ENCODE peak calls at places on chromosomes 4 and X, in six cellular contexts. W is ovary, H is HCT116, A is hepatocyte, D is K562, C is WERI-Rb-1. N is an unnamed sample.
A peak's percentile ranks its signal among the peaks of the same experiment; 100 is the strongest.

GRCh38 chr4:140633154-140633553 is 64.4 kb upstream of the UCP1 start:
- DNase-seq in W (no peak), H (no peak), A (no peak), D (no peak), C (no peak), N (no peak)

GRCh38 chr4:55534306-55534705 is 12.4 kb downstream of the CLOCK start:
- DNase-seq in W (no peak), H (no peak), A (no peak), D (no peak), C (no peak), N (no peak)

GRCh38 chr4:68180858-68181531 is 51.3 kb upstream of the TMPRSS11F start:
- DNase-seq in W (no peak), H (no peak), A (no peak), D (no peak), C (no peak), N (no peak)

GRCh38 chrX:64206556-64207162 is 1.2 kb upstream of the AMER1 start:
- DNase-seq in W (peak; percentile 47), H (no peak), A (peak; percentile 17), D (no peak), C (no peak), N (no peak)

GRCh38 chrX:114959729-114960128 is 57.7 kb downstream of the IL13RA2 start:
- DNase-seq in W (no peak), H (no peak), A (peak; percentile 19), D (peak; percentile 5), C (no peak), N (no peak)

GRCh38 chr4:143714290-143714625 is 13.8 kb upstream of the FREM3 start:
- DNase-seq in W (no peak), H (no peak), A (no peak), D (no peak), C (no peak), N (no peak)

GRCh38 chr4:7298601-7299000 is 106.3 kb downstream of the SORCS2 start:
- DNase-seq in W (no peak), H (no peak), A (no peak), D (no peak), C (no peak), N (no peak)

GRCh38 chrX:21985332-21985777 is 44.8 kb downstream of the SMS start:
- DNase-seq in W (peak; percentile 41), H (peak; percentile 26), A (peak; percentile 78), D (peak; percentile 71), C (peak; percentile 65), N (peak; percentile 53)

DNA sequence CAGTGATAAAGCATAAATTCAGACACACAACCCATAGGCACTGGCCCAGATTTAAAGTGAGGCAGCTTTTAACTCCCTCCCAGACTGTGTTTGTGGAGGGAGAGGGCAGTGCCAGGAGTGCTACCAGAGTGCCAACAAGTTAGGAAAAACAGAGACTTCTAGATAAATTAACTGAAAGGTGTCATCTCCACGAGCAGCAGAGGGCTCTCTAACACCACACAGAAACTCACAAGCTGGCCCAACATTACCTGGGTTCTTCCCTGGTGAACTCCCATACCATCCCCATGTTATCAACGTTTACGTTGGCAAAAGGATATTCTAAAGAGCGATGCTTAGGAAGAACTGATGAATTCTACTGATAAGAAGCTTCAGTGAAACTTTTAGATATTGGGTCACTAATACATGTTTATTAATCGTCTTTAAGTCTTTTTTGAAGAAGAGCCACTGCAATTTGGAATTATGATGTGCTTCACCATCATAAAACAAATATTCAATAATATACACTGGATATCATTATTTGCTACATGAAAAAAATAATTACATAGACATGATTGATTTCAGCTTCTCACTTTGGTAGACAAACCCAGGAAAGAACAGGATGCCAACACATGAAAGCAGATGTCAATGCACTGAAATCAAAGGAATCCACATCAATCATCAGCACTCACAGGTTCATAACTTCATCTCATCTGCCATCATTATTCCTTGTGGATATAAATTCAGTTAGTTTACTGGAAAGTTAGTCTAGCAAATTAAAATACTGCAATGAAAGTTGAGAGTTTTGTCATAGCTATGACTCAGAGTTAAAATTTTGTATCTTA is 121.2 kb upstream of the NAP1L5 start:
- DNase-seq in W (peak; percentile 46), H (peak; percentile 31), A (peak; percentile 56), D (peak; percentile 47), C (peak; percentile 56), N (peak; percentile 48)
- H3K4me3 ChIP-seq in W (no peak overlapping the region), H (no peak overlapping the region), A (no peak overlapping the region), D (no peak overlapping the region), C (no peak overlapping the region), N (no peak overlapping the region)

DNA sequence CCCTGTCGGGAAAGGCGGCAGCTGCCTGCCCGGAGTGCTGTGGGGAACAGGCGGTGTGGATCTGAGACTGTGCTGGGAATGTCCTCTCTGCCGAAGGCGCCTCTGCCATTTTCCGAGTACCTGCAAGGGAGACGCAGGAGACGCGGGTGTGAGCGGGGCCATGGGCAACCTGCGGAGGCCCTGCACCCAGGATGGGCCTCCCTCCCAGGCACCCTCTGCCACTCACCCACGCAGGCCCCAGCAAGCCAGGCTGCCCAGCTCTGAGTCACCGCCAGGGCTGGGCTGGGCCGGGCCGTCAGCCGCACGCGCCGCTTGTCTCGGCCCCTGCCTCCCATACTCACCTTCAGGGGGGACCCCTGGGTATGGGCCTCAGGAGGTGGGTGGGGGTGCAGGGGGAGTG is 3.5 kb upstream of the FGFR3 start:
- DNase-seq in W (no peak), H (no peak), A (no peak), D (no peak), C (no peak), N (no peak)
- H3K27me3 ChIP-seq in W (peaks cover 7% of the 10 kb centered on the region), H (no peaks in the 10 kb centered on the region), A (no peaks in the 10 kb centered on the region), D (no peaks in the 10 kb centered on the region), C (peaks cover 3% of the 10 kb centered on the region), N (peaks cover 10% of the 10 kb centered on the region)

GRCh38 chr4:336893-337142 is 796 bp upstream of the ZNF141 start:
- DNase-seq in W (no peak), H (no peak), A (peak; percentile 34), D (no peak), C (no peak), N (no peak)
- H3K4me3 ChIP-seq in W (peak overlapping the region; percentile 92), H (no peak overlapping the region), A (peak overlapping the region; percentile 53), D (no peak overlapping the region), C (peak overlapping the region; percentile 88), N (peak overlapping the region; percentile 94)

DNA sequence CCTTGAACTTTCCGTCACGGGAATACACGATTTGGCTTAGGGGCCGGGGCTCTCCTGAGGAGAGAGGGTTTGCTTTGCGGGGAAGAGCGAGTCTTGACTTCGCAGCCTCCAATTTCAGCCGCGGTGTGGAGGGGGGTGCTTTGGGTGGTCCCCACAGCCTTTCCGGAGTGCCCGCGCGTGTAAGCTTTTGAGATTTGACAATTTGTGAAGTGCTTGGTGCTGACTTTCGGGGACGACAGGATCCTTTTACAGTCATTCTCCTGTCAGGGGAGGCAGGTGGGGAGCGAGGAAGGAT is 361 bp downstream of the SCML1 start:
- DNase-seq in W (no peak), H (no peak), A (no peak), D (no peak), C (no peak), N (no peak)
- H3K27me3 ChIP-seq in W (no peaks in the 10 kb centered on the region), H (no peaks in the 10 kb centered on the region), A (no peaks in the 10 kb centered on the region), D (no peaks in the 10 kb centered on the region), C (peaks cover 9% of the 10 kb centered on the region), N (no peaks in the 10 kb centered on the region)